ENCODE peak calls at places on chromosomes 1 and 21, in six cellular contexts. U is lower lobe of right lung, Y is neuronal stem cell, F is ovary, S is sigmoid colon, D is left ventricle myocardium inferior. T is an unnamed sample. For H3K4me1, the result is how much of the 10 kb centered on the place peaks cover.

GRCh38 chr1:35680271-35680670 is 38.4 kb downstream of the C1orf216 start:
- DNase-seq in U (no peak), Y (no peak), F (no peak), S (no peak), D (no peak), T (no peak)

GRCh38 chr1:83060216-83060615 is 938.7 kb downstream of the TTLL7 start:
- DNase-seq in U (no peak), Y (no peak), F (no peak), S (no peak), D (no peak), T (no peak)

GRCh38 chr21:16013570-16013969 is 283.8 kb downstream of the USP25 start:
- DNase-seq in U (no peak), Y (no peak), F (no peak), S (no peak), D (no peak), T (no peak)

GRCh38 chr1:56506314-56506743 is 73.0 kb downstream of the PLPP3 start:
- DNase-seq in U (no peak), Y (no peak), F (peak), S (peak), D (peak), T (no peak)

GRCh38 chr1:211118407-211119102 is 15.4 kb downstream of the KCNH1 start:
- DNase-seq in U (no peak), Y (no peak), F (no peak), S (no peak), D (no peak), T (no peak)

GRCh38 chr1:83845437-83846071 is 153.4 kb downstream of the TTLL7 start:
- DNase-seq in U (no peak), Y (no peak), F (no peak), S (no peak), D (no peak), T (no peak)

GRCh38 chr1:202671388-202671787 is 38.9 kb downstream of the SYT2 start:
- DNase-seq in U (no peak), Y (no peak), F (no peak), S (no peak), D (no peak), T (no peak)

GRCh38 chr1:209688746-209689234 is 13.6 kb downstream of the G0S2 start:
- DNase-seq in U (no peak), Y (no peak), F (no peak), S (no peak), D (no peak), T (no peak)

GRCh38 chr1:226987623-226988336 is 47.7 kb downstream of the COQ8A start:
- DNase-seq in U (no peak), Y (no peak), F (no peak), S (peak), D (no peak), T (no peak)

GRCh38 chr1:160724445-160725242 is 13.0 kb upstream of the CD48 start:
- DNase-seq in U (no peak), Y (no peak), F (no peak), S (no peak), D (no peak), T (no peak)

GRCh38 chr1:175873290-175873689 is 129.9 kb upstream of the TNR start:
- DNase-seq in U (no peak), Y (no peak), F (no peak), S (no peak), D (no peak), T (no peak)

GRCh38 chr1:228098323-228098931 is 4.7 kb downstream of the C1orf35 start:
- DNase-seq in U (no peak), Y (no peak), F (no peak), S (peak), D (no peak), T (no peak)

GRCh38 chr21:43726686-43727570 is 8.0 kb downstream of the PDXK start:
- DNase-seq in U (peak), Y (no peak), F (no peak), S (no peak), D (peak), T (peak)

GRCh38 chr21:43727571-43728466 is 8.9 kb downstream of the PDXK start:
- DNase-seq in U (peak), Y (no peak), F (peak), S (no peak), D (peak), T (no peak)

GRCh38 chr21:43731891-43732711 is 13.2 kb downstream of the PDXK start:
- DNase-seq in U (no peak), Y (no peak), F (no peak), S (no peak), D (no peak), T (no peak)

GRCh38 chr21:43731476-43731875 is 12.5 kb downstream of the PDXK start:
- DNase-seq in U (no peak), Y (no peak), F (no peak), S (no peak), D (no peak), T (no peak)

GRCh38 chr21:43728467-43729390 is 9.8 kb downstream of the PDXK start:
- DNase-seq in U (peak), Y (peak), F (peak), S (peak), D (peak), T (peak)
- H3K4me1 ChIP-seq in U (half or more), Y (under half), F (under half), S (half or more), D (half or more), T (under half)

DNA sequence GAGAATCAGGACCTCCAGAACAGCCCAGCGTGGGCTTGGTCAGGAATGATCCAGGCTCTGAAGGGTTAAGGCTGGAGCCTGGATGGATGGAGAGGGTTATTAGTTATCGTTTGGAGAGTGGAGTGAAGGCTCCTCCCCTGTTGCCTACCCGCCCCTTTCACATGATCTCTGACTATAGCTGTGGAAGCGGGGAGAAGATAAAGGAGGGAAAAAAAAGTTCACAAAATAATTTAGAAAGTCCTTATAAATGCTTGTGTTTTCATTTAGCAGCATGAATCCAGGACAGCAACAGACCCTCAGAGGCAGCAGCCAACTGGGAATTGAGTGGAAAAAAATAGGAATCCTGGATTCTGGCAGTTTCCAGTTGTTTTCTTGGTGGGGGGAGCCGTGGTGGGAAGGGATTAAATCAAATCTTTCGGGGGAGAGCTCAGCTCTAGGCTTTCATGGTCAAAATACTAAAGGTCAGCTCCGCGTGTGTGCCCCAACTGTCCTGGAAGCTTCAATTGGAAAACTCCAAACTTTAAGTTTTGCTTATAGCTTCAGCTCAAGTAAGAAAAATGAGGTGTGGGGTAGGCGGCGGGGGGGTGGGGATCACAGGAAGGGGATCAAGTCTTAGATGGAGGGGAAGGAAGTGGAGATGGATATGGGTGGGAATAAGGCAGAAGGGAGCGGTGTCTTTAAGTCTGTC is 574 bp upstream of the DDR2 start:
- DNase-seq in U (no peak), Y (no peak), F (peak), S (peak), D (peak), T (no peak)
- H3K4me3 ChIP-seq in U (peak), Y (no peak), F (peak), S (peak), D (peak), T (no peak)

GRCh38 chr1:201399352-201400126 is 415 bp upstream of the LAD1 start:
- DNase-seq in U (peak), Y (no peak), F (no peak), S (no peak), D (no peak), T (no peak)
- H3K27ac ChIP-seq in U (peak), Y (no peak), F (no peak), S (no peak), D (no peak), T (no peak)

DNA sequence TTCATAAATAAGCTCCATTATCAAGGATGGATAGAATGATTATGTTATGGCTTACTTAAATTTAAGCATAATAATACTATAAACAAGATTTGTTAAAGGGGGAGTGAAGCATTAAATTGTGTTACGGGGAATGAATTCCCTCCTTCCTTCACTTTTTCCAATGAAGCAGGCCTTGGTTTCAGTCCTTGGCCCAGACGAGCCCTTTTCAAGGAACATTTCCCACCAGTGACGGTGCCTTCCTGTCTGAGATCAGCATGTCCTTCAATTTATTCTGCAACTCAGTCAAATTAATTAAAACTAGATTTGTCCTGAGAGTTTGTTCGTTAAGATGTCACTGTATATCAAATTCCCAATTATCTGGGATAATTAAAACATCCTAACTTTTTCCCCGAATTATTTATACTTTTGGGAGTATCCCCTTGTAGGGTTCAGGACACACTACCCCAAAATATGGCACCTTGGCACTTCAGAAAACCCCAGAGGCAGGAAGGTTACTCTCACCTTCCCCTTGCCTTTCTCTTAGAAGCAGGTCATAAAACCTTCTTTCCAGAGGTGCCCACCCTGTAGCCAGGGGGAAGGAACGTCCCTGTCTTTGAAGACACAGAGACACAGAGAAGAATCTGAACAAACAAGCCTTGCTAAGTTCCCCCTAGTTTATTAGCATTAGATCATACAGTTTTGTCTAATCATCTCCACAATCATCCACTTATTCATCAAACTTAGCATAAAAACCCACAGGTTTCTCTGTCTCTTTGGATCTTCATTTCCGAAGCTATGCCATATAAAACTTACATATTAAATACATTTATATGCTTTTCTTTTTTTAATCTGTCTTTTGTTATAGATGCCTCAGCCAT is 86.2 kb upstream of the ARHGAP29 start:
- DNase-seq in U (no peak), Y (no peak), F (no peak), S (no peak), D (no peak), T (no peak)
- H3K4me1 ChIP-seq in U (under half), Y (under half), F (under half), S (under half), D (half or more), T (under half)

GRCh38 chr1:158022554-158023278 is 29.3 kb downstream of the KIRREL1 start:
- DNase-seq in U (no peak), Y (no peak), F (no peak), S (peak), D (no peak), T (no peak)

GRCh38 chr1:158026641-158027040 is 33.2 kb downstream of the KIRREL1 start:
- DNase-seq in U (no peak), Y (no peak), F (no peak), S (no peak), D (no peak), T (no peak)

GRCh38 chr1:158025576-158026230 is 32.3 kb downstream of the KIRREL1 start:
- DNase-seq in U (no peak), Y (no peak), F (no peak), S (no peak), D (no peak), T (no peak)

GRCh38 chr1:158027485-158027884 is 34.0 kb downstream of the KIRREL1 start:
- DNase-seq in U (no peak), Y (no peak), F (no peak), S (no peak), D (no peak), T (no peak)

DNA sequence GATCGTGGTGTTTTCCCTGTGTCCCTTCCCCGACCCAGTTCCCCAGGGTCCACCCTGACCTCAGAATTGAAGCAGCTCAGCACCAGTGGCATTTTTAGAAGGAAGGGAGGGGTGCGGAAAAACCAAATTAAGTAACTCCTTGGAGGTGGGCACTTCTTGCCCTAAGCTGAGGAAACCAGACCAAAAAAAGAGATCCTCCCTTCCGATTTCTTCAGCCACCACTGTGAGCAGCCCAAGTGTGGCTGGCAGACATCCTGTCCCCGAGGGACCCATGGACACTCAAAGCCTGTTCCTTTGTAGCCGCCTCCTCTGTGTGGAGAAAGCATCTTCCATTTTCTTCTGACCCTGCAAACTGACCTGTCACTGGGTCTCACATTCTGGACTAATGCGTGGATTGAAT is 31.3 kb downstream of the KIRREL1 start:
- DNase-seq in U (no peak), Y (no peak), F (no peak), S (no peak), D (no peak), T (no peak)
- H3K4me3 ChIP-seq in U (no peak), Y (no peak), F (no peak), S (no peak), D (no peak), T (no peak)

GRCh38 chr1:182339684-182340083 is 51.9 kb downstream of the GLUL start:
- DNase-seq in U (no peak), Y (no peak), F (no peak), S (no peak), D (no peak), T (no peak)
- H3K27ac ChIP-seq in U (no peak), Y (no peak), F (no peak), S (no peak), D (no peak), T (no peak)

DNA sequence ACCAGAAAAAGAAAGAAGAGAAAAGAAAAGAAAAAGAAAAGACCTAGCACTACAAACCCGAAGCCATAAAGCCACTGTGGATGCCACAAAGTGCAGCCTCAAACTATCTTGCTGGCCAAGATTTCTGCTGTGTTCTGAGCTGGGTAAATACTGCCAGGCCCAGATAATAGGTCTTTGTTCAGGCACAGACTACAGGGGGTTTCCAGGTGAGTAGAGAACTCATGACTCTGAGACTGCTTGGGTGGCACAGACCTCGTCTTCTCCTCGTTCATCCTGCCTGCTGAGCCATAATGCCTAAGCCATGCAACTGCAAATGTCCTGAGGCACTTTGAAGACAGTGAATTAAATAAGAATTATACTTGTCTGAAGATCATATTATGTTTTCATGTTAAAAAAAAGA is 651.8 kb downstream of the LMO4 start:
- DNase-seq in U (no peak), Y (no peak), F (no peak), S (no peak), D (no peak), T (no peak)
- H3K4me1 ChIP-seq in U (under half), Y (under half), F (under half), S (under half), D (under half), T (under half)